ENCODE peak calls at places on chromosomes 11 and 22, in nine cellular contexts. K is skeletal muscle cell, Z is progenitor cell of endocrine pancreas, P is fibroblast of lung, Y is nucleus accumbens, X is NCI-H524 treated with DMSO at 0.1 percent for 48 hours, D is pancreas, V is HCT116, G is anterior cingulate cortex. F is an unnamed sample.

GRCh38 chr11:119056397-119056999 is 507 bp downstream of the HYOU1 start:
- DNase-seq in K (no peak), Z (peak), P (no peak), Y (peak), X (no peak), D (peak), V (no peak), G (no peak), F (no peak)

GRCh38 chr22:17890245-17890671 is 116.0 kb upstream of the BID start:
- DNase-seq in K (no peak), Z (no peak), P (no peak), Y (peak), X (no peak), D (no peak), V (no peak), G (no peak), F (no peak)

GRCh38 chr22:32880906-32881596 is 79.5 kb downstream of the TIMP3 start:
- DNase-seq in K (peak), Z (no peak), P (peak), Y (peak), X (peak), D (no peak), V (no peak), G (peak), F (no peak)

GRCh38 chr11:125123947-125124633 is 12.7 kb upstream of the TMEM218 start:
- DNase-seq in K (no peak), Z (no peak), P (peak), Y (peak), X (no peak), D (peak), V (peak), G (no peak), F (no peak)

GRCh38 chr11:111645657-111646316 is 43.5 kb downstream of the SIK2 start:
- DNase-seq in K (no peak), Z (no peak), P (no peak), Y (no peak), X (no peak), D (no peak), V (no peak), G (no peak), F (no peak)

GRCh38 chr11:35982061-35982460 is 38.2 kb downstream of the LDLRAD3 start:
- DNase-seq in K (no peak), Z (no peak), P (no peak), Y (no peak), X (no peak), D (no peak), V (no peak), G (no peak), F (no peak)

GRCh38 chr11:112248216-112248615 is 12.4 kb downstream of the PLET1 start:
- DNase-seq in K (peak), Z (no peak), P (peak), Y (no peak), X (no peak), D (no peak), V (no peak), G (no peak), F (no peak)

GRCh38 chr11:108914981-108915380 is 250.1 kb downstream of the DDX10 start:
- DNase-seq in K (no peak), Z (no peak), P (no peak), Y (no peak), X (no peak), D (no peak), V (no peak), G (no peak), F (no peak)

GRCh38 chr22:50268655-50269113 is 1.5 kb downstream of the MAPK11 start:
- DNase-seq in K (no peak), Z (no peak), P (no peak), Y (peak), X (no peak), D (no peak), V (no peak), G (peak), F (no peak)

GRCh38 chr11:2509481-2510001 is 64.7 kb downstream of the KCNQ1 start:
- DNase-seq in K (no peak), Z (no peak), P (no peak), Y (no peak), X (no peak), D (peak), V (no peak), G (no peak), F (no peak)

GRCh38 chr11:72641900-72642814 is 32.1 kb downstream of the PDE2A start:
- DNase-seq in K (no peak), Z (peak), P (peak), Y (no peak), X (no peak), D (no peak), V (no peak), G (no peak), F (no peak)

GRCh38 chr11:32433249-32434115 is 1.9 kb downstream of the WT1 start:
- DNase-seq in K (no peak), Z (no peak), P (no peak), Y (no peak), X (no peak), D (no peak), V (no peak), G (no peak), F (no peak)

GRCh38 chr11:10866893-10867331 is 9.1 kb upstream of the ZBED5 start:
- DNase-seq in K (peak), Z (no peak), P (peak), Y (no peak), X (peak), D (no peak), V (no peak), G (no peak), F (no peak)

GRCh38 chr11:1055109-1055703 is 18.7 kb upstream of the MUC6 start:
- DNase-seq in K (no peak), Z (no peak), P (no peak), Y (no peak), X (no peak), D (no peak), V (no peak), G (no peak), F (no peak)

GRCh38 chr22:46107089-46107664 is 43.1 kb upstream of the PPARA start:
- DNase-seq in K (no peak), Z (no peak), P (no peak), Y (peak), X (peak), D (peak), V (no peak), G (peak), F (peak)

GRCh38 chr11:34405079-34405858 is 33.5 kb upstream of the CAT start:
- DNase-seq in K (no peak), Z (no peak), P (peak), Y (no peak), X (no peak), D (no peak), V (no peak), G (no peak), F (no peak)

GRCh38 chr22:17712441-17712840 is 61.8 kb downstream of the BID start:
- DNase-seq in K (no peak), Z (no peak), P (peak), Y (no peak), X (peak), D (no peak), V (no peak), G (no peak), F (no peak)

GRCh38 chr22:44026630-44027511 is 2.8 kb downstream of the PARVB start:
- DNase-seq in K (peak), Z (no peak), P (peak), Y (peak), X (no peak), D (peak), V (no peak), G (no peak), F (no peak)

GRCh38 chr11:116665523-116665922 is 107.3 kb downstream of the BUD13 start:
- DNase-seq in K (no peak), Z (no peak), P (no peak), Y (no peak), X (no peak), D (no peak), V (no peak), G (no peak), F (no peak)

GRCh38 chr11:130646881-130647280 is 198.4 kb downstream of the ADAMTS15 start:
- DNase-seq in K (no peak), Z (no peak), P (peak), Y (no peak), X (no peak), D (no peak), V (no peak), G (no peak), F (no peak)

GRCh38 chr11:100672483-100673038 is 14.5 kb upstream of the ARHGAP42 start:
- DNase-seq in K (no peak), Z (no peak), P (peak), Y (no peak), X (no peak), D (no peak), V (no peak), G (no peak), F (no peak)

GRCh38 chr11:78365381-78365792 is 52.2 kb downstream of the GAB2 start:
- DNase-seq in K (no peak), Z (peak), P (peak), Y (no peak), X (no peak), D (no peak), V (peak), G (no peak), F (no peak)

GRCh38 chr11:33808228-33808828 is 34.0 kb upstream of the FBXO3 start:
- DNase-seq in K (peak), Z (peak), P (peak), Y (peak), X (peak), D (peak), V (peak), G (peak), F (peak)